ENCODE peak calls at places on chromosomes 5 and 9, in five cellular contexts. O is AG09309, E is stomach, Z is cardiac muscle cell, G is Calu3. L is an unnamed sample.

GRCh38 chr5:14105717-14106435 is 37.3 kb upstream of the TRIO start:
- DNase-seq in O (peak), E (no peak), Z (no peak), G (peak), L (peak)

GRCh38 chr5:149456597-149457392 is 77.7 kb upstream of the IL17B start:
- DNase-seq in Z (peak), O (no peak), G (no peak), E (no peak), L (no peak)

GRCh38 chr9:38117646-38118045 is 48.6 kb upstream of the SHB start:
- DNase-seq in E (no peak), G (no peak), Z (no peak), O (no peak), L (no peak)

GRCh38 chr9:98375138-98375726 is 119.8 kb upstream of the TBC1D2 start:
- DNase-seq in G (no peak), O (peak), Z (no peak), E (peak), L (peak)

GRCh38 chr9:5326893-5327548 is 12.7 kb downstream of the RLN1 start:
- DNase-seq in E (peak), Z (peak), G (no peak), O (no peak), L (no peak)

GRCh38 chr9:21549251-21549765 is 67.2 kb upstream of the IFNE start:
- DNase-seq in Z (no peak), E (peak), O (peak), G (peak), L (peak)

GRCh38 chr5:62043289-62044274 is 262.4 kb upstream of the KIF2A start:
- DNase-seq in O (no peak), G (no peak), E (no peak), Z (no peak), L (no peak)

GRCh38 chr5:59040007-59040803 is 457.3 kb downstream of the RAB3C start:
- DNase-seq in G (no peak), E (no peak), O (no peak), Z (no peak), L (no peak)

GRCh38 chr5:143056792-143057579 is 286.8 kb downstream of the ARHGAP26 start:
- DNase-seq in G (no peak), Z (no peak), O (no peak), E (no peak), L (no peak)

GRCh38 chr9:94717656-94718225 is 8.8 kb upstream of the AOPEP start:
- DNase-seq in G (no peak), E (no peak), O (no peak), Z (no peak), L (no peak)

GRCh38 chr5:149871471-149871870 is 73.1 kb downstream of the PDE6A start:
- DNase-seq in G (no peak), Z (no peak), O (no peak), E (no peak), L (no peak)

GRCh38 chr9:135370411-135371375 is 108.9 kb upstream of the PPP1R26 start:
- DNase-seq in O (no peak), Z (no peak), E (no peak), G (no peak), L (no peak)

GRCh38 chr9:69412741-69413150 is 87.7 kb downstream of the ENTREP1 start:
- DNase-seq in G (peak), E (peak), Z (peak), O (peak), L (peak)

L was measured in AG04450.